ENCODE peak calls at places on chromosomes 3 and 15, in five cellular contexts. U is astrocyte; W is BJ; Z is CD8-positive, alpha-beta T cell; D is tibial artery. Y is an unnamed sample.

GRCh38 chr3:176120507-176120906 is 1076.8 kb downstream of the TBL1XR1 start:
- DNase-seq in Z (no peak), W (no peak), D (no peak), U (no peak), Y (no peak)

GRCh38 chr15:45362419-45362818 is 15.9 kb downstream of the GATM start:
- DNase-seq in U (no peak), Z (no peak), W (no peak), D (no peak), Y (no peak)

GRCh38 chr3:52372822-52373504 is 56.8 kb downstream of the DNAH1 start:
- DNase-seq in U (no peak), D (peak; percentile 47), Z (no peak), W (no peak), Y (peak; percentile 66)

GRCh38 chr3:156643729-156644389 is 30.5 kb upstream of the TIPARP start:
- DNase-seq in Z (peak; percentile 15), D (no peak), W (no peak), U (peak; percentile 37), Y (peak; percentile 17)

GRCh38 chr3:8573342-8573926 is 71.2 kb downstream of the SSUH2 start:
- DNase-seq in Z (no peak), W (no peak), U (no peak), D (no peak), Y (no peak)

GRCh38 chr15:78194568-78194925 is 39.8 kb downstream of the ACSBG1 start:
- DNase-seq in W (no peak), Z (no peak), D (no peak), U (no peak), Y (no peak)

GRCh38 chr3:42517143-42517542 is 14.7 kb downstream of the VIPR1 start:
- DNase-seq in U (no peak), Z (no peak), D (no peak), W (no peak), Y (no peak)

GRCh38 chr3:183817639-183818038 is 7.7 kb downstream of the MAP6D1 start:
- DNase-seq in U (no peak), D (no peak), W (no peak), Z (no peak), Y (no peak)

GRCh38 chr3:24688446-24689148 is 193.9 kb upstream of the THRB start:
- DNase-seq in U (peak; percentile 63), W (no peak), Z (no peak), D (no peak), Y (no peak)

GRCh38 chr3:51722362-51722761 is 15.5 kb downstream of the GRM2 start:
- DNase-seq in U (no peak), D (no peak), Z (no peak), W (no peak), Y (no peak)

GRCh38 chr3:105868450-105868744 is 415 bp downstream of the CBLB start:
- DNase-seq in D (peak; percentile 60), Z (peak; percentile 16), W (no peak), U (peak; percentile 40), Y (no peak)

GRCh38 chr3:160756907-160757623 is 1.0 kb downstream of the PPM1L start:
- DNase-seq in Z (peak; percentile 2), W (no peak), U (no peak), D (no peak), Y (peak; percentile 3)

GRCh38 chr3:79367066-79367465 is 400.7 kb downstream of the ROBO1 start:
- DNase-seq in U (peak; percentile 81), D (no peak), Z (no peak), W (peak; percentile 30), Y (no peak)

GRCh38 chr3:165254812-165255211 is 58.6 kb upstream of the SLITRK3 start:
- DNase-seq in W (no peak), D (no peak), Z (no peak), U (peak; percentile 10), Y (no peak)

GRCh38 chr3:51375571-51375970 is 9.5 kb upstream of the MANF start:
- DNase-seq in D (no peak), W (no peak), Z (no peak), U (no peak), Y (no peak)

GRCh38 chr3:51712963-51713362 is 6.1 kb downstream of the GRM2 start:
- DNase-seq in U (no peak), W (no peak), D (no peak), Z (no peak), Y (no peak)

GRCh38 chr3:37321260-37321852 is 147.0 kb upstream of the LRRFIP2 start:
- DNase-seq in Z (no peak), D (no peak), W (no peak), U (peak; percentile 60), Y (no peak)

GRCh38 chr3:30894521-30895289 is at the start of gene GADL1:
- DNase-seq in D (peak; percentile 25), W (no peak), Z (no peak), U (peak; percentile 33), Y (peak; percentile 6)

GRCh38 chr3:12253521-12253920 is 35.3 kb upstream of the PPARG start:
- DNase-seq in W (no peak), D (no peak), Z (no peak), U (no peak), Y (no peak)

GRCh38 chr3:126476166-126476975 is 680 bp upstream of the ZXDC start:
- DNase-seq in U (peak; percentile 16), Z (no peak), D (no peak), W (no peak), Y (peak; percentile 67)

GRCh38 chr3:152258448-152259302 is 10.1 kb upstream of the MBNL1 start:
- DNase-seq in Z (peak; percentile 32), W (peak; percentile 94), U (peak; percentile 98), D (peak; percentile 83), Y (no peak)

GRCh38 chr3:156382458-156383346 is 172.2 kb downstream of the SSR3 start:
- DNase-seq in D (no peak), W (no peak), U (no peak), Z (no peak), Y (no peak)

GRCh38 chr15:92611995-92612745 is 43.4 kb downstream of the FAM174B start:
- DNase-seq in W (no peak), D (no peak), Z (no peak), U (no peak), Y (no peak)

GRCh38 chr3:143135150-143135549 is 15.6 kb downstream of the CHST2 start:
- DNase-seq in U (peak; percentile 98), Z (no peak), W (peak; percentile 93), D (peak; percentile 25), Y (no peak)

GRCh38 chr3:127707777-127708438 is 35.2 kb downstream of the ABTB1 start:
- DNase-seq in U (no peak), D (no peak), Z (no peak), W (no peak), Y (no peak)

GRCh38 chr3:64595253-64595694 is 92.5 kb downstream of the ADAMTS9 start:
- DNase-seq in U (peak; percentile 90), W (no peak), D (peak; percentile 68), Z (no peak), Y (no peak)

GRCh38 chr3:81005992-81006391 is 755.5 kb downstream of the GBE1 start:
- DNase-seq in W (no peak), D (no peak), Z (no peak), U (no peak), Y (no peak)

GRCh38 chr3:72336821-72337479 is 511.3 kb downstream of the SHQ1 start:
- DNase-seq in Z (no peak), W (no peak), D (peak; percentile 69), U (peak; percentile 52), Y (no peak)

GRCh38 chr3:13113346-13114335 is 40.4 kb upstream of the IQSEC1 start:
- DNase-seq in D (no peak), U (no peak), Z (no peak), W (no peak), Y (no peak)

GRCh38 chr3:132034486-132035464 is at the start of gene CPNE4:
- DNase-seq in Z (peak; percentile 11), D (peak; percentile 58), W (no peak), U (peak; percentile 21), Y (peak; percentile 75)

GRCh38 chr3:115147329-115148141 is 447 bp upstream of the ZBTB20 start:
- DNase-seq in Z (peak; percentile 92), W (peak; percentile 98), D (peak; percentile 99), U (peak; percentile 100), Y (peak; percentile 92)

GRCh38 chr15:43133429-43134156 is at the start of gene TMEM62:
- DNase-seq in U (peak; percentile 39), W (no peak), Z (peak; percentile 46), D (peak; percentile 84), Y (peak; percentile 90)

GRCh38 chr15:43135351-43135750 is 2.0 kb downstream of the TMEM62 start:
- DNase-seq in D (no peak), Z (no peak), W (no peak), U (no peak), Y (no peak)

GRCh38 chr15:43127752-43128151 is 5.6 kb upstream of the TMEM62 start:
- DNase-seq in W (no peak), U (no peak), D (no peak), Z (no peak), Y (no peak)

GRCh38 chr15:43134157-43134637 is 811 bp downstream of the TMEM62 start:
- DNase-seq in U (no peak), D (no peak), Z (no peak), W (no peak), Y (no peak)

GRCh38 chr15:43132830-43133428 is 457 bp upstream of the TMEM62 start:
- DNase-seq in W (no peak), U (no peak), D (no peak), Z (no peak), Y (no peak)
- H3K27me3 ChIP-seq in W (no peaks in the 10 kb centered on the region), U (no peaks in the 10 kb centered on the region), D (no peaks in the 10 kb centered on the region), Z (no peaks in the 10 kb centered on the region), Y (no peaks in the 10 kb centered on the region)

GRCh38 chr3:110126065-110126464 is 788.7 kb upstream of the DPPA4 start:
- DNase-seq in U (peak; percentile 40), W (no peak), D (no peak), Z (no peak), Y (no peak)
- H3K36me3 ChIP-seq in U (no peaks in the 10 kb centered on the region), W (no peaks in the 10 kb centered on the region), D (no peaks in the 10 kb centered on the region), Z (no peaks in the 10 kb centered on the region), Y (no peaks in the 10 kb centered on the region)

GRCh38 chr3:193833592-193833991 is 240.6 kb downstream of the OPA1 start:
- DNase-seq in Z (no peak), W (no peak), U (no peak), D (no peak), Y (no peak)

GRCh38 chr3:193836918-193837317 is 243.9 kb downstream of the OPA1 start:
- DNase-seq in D (no peak), W (no peak), Z (no peak), U (no peak), Y (no peak)

GRCh38 chr3:193836511-193836910 is 243.5 kb downstream of the OPA1 start:
- DNase-seq in U (no peak), W (no peak), Z (no peak), D (no peak), Y (no peak)

GRCh38 chr3:193837347-193837827 is 244.4 kb downstream of the OPA1 start:
- DNase-seq in W (no peak), D (no peak), Z (no peak), U (no peak), Y (no peak)

DNA sequence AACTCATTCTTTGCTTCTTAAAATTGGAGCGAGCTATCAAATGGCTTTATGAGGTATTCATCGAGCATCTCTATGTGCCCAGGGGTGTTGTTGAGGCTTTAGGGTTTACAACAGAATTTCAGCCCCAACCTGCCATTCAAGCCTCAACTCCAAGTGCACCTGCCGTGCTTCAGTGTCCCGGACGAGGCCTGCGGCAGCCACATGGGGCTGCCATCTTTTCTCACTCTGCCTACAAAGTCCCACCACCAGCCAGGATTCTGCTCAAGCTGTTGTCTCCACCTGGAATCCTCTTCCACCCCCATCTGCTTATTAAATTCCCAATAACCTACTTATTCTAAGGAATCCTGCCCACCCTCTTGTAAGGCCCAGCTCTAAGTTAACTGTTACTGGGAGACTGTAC is 242.4 kb downstream of the OPA1 start:
- DNase-seq in Z (no peak), U (no peak), D (no peak), W (no peak), Y (no peak)
- H3K27me3 ChIP-seq in Z (no peaks in the 10 kb centered on the region), U (peaks cover 21% of the 10 kb centered on the region), D (peaks cover 20% of the 10 kb centered on the region), W (no peaks in the 10 kb centered on the region), Y (no peaks in the 10 kb centered on the region)

GRCh38 chr3:62135731-62136130 is 237.6 kb downstream of the FEZF2 start:
- DNase-seq in Z (no peak), U (no peak), W (no peak), D (no peak), Y (no peak)
- H3K36me3 ChIP-seq in Z (no peaks in the 10 kb centered on the region), U (no peaks in the 10 kb centered on the region), W (no peaks in the 10 kb centered on the region), D (no peaks in the 10 kb centered on the region), Y (no peaks in the 10 kb centered on the region)

Y was measured in GM06990.